ENCODE peak calls at places on chromosome 16, in seven cellular contexts. One of them, this sample, is unnamed.
A peak's percentile ranks its signal among the peaks of the same experiment; 100 is the strongest.

GRCh38 chr16:46961373-46962353 is 11.8 kb downstream of the DNAJA2 start:
- DNase-seq in PC-3: no peak
- DNase-seq in kidney: no peak
- DNase-seq in ascending aorta: no peak
- DNase-seq in Panc1: no peak
- DNase-seq in kidney epithelial cell: no peak
- DNase-seq in OCI-LY7: no peak
- DNase-seq in this sample: no peak

GRCh38 chr16:70254095-70254964 is 2.6 kb upstream of the EXOSC6 start:
- DNase-seq in PC-3: no peak
- DNase-seq in kidney: no peak
- DNase-seq in ascending aorta: no peak
- DNase-seq in Panc1: no peak
- DNase-seq in kidney epithelial cell: no peak
- DNase-seq in OCI-LY7: no peak
- DNase-seq in this sample: no peak

GRCh38 chr16:35798885-35799426 is 2339.5 kb downstream of the TP53TG3F start:
- DNase-seq in PC-3: no peak
- DNase-seq in kidney: peak; percentile 33
- DNase-seq in ascending aorta: no peak
- DNase-seq in Panc1: no peak
- DNase-seq in kidney epithelial cell: no peak
- DNase-seq in OCI-LY7: no peak
- DNase-seq in this sample: peak; percentile 75

GRCh38 chr16:86455116-86455515 is 55.2 kb upstream of the FOXF1 start:
- DNase-seq in PC-3: no peak
- DNase-seq in kidney: no peak
- DNase-seq in ascending aorta: no peak
- DNase-seq in Panc1: no peak
- DNase-seq in kidney epithelial cell: no peak
- DNase-seq in OCI-LY7: no peak
- DNase-seq in this sample: no peak

GRCh38 chr16:2708955-2709587 is 11.0 kb downstream of the PRSS27 start:
- DNase-seq in PC-3: no peak
- DNase-seq in kidney: no peak
- DNase-seq in ascending aorta: no peak
- DNase-seq in Panc1: no peak
- DNase-seq in kidney epithelial cell: no peak
- DNase-seq in OCI-LY7: no peak
- DNase-seq in this sample: no peak

GRCh38 chr16:6247150-6247549 is 1085.5 kb upstream of the RBFOX1 start:
- DNase-seq in PC-3: no peak
- DNase-seq in kidney: no peak
- DNase-seq in ascending aorta: no peak
- DNase-seq in Panc1: no peak
- DNase-seq in kidney epithelial cell: no peak
- DNase-seq in OCI-LY7: no peak
- DNase-seq in this sample: no peak

GRCh38 chr16:67441907-67442306 is 11.0 kb downstream of the HSD11B2 start:
- DNase-seq in PC-3: no peak
- DNase-seq in kidney: no peak
- DNase-seq in ascending aorta: no peak
- DNase-seq in Panc1: no peak
- DNase-seq in kidney epithelial cell: no peak
- DNase-seq in OCI-LY7: no peak
- DNase-seq in this sample: peak; percentile 77

GRCh38 chr16:87897563-87898505 is 28.5 kb upstream of the SLC7A5 start:
- DNase-seq in PC-3: no peak
- DNase-seq in kidney: no peak
- DNase-seq in ascending aorta: no peak
- DNase-seq in Panc1: no peak
- DNase-seq in kidney epithelial cell: no peak
- DNase-seq in OCI-LY7: peak; percentile 16
- DNase-seq in this sample: no peak

GRCh38 chr16:10828851-10829331 is 10.3 kb upstream of the TVP23A start:
- DNase-seq in PC-3: peak; percentile 62
- DNase-seq in kidney: peak; percentile 97
- DNase-seq in ascending aorta: peak; percentile 98
- DNase-seq in Panc1: no peak
- DNase-seq in kidney epithelial cell: peak; percentile 21
- DNase-seq in OCI-LY7: no peak
- DNase-seq in this sample: peak; percentile 98

GRCh38 chr16:54135361-54136275 is 151.0 kb downstream of the IRX3 start:
- DNase-seq in PC-3: peak; percentile 15
- DNase-seq in kidney: no peak
- DNase-seq in ascending aorta: no peak
- DNase-seq in Panc1: no peak
- DNase-seq in kidney epithelial cell: peak; percentile 14
- DNase-seq in OCI-LY7: no peak
- DNase-seq in this sample: no peak

GRCh38 chr16:86828202-86828601 is 249.9 kb downstream of the FOXL1 start:
- DNase-seq in PC-3: no peak
- DNase-seq in kidney: no peak
- DNase-seq in ascending aorta: no peak
- DNase-seq in Panc1: no peak
- DNase-seq in kidney epithelial cell: no peak
- DNase-seq in OCI-LY7: no peak
- DNase-seq in this sample: no peak

GRCh38 chr16:21167360-21167759 is 8.9 kb downstream of the LDAF1 start:
- DNase-seq in PC-3: peak; percentile 91
- DNase-seq in kidney: no peak
- DNase-seq in ascending aorta: no peak
- DNase-seq in Panc1: peak; percentile 83
- DNase-seq in kidney epithelial cell: peak; percentile 96
- DNase-seq in OCI-LY7: no peak
- DNase-seq in this sample: no peak

GRCh38 chr16:67277294-67277998 is 1.9 kb upstream of the PLEKHG4 start:
- DNase-seq in PC-3: peak; percentile 91
- DNase-seq in kidney: peak; percentile 79
- DNase-seq in ascending aorta: peak; percentile 91
- DNase-seq in Panc1: peak; percentile 81
- DNase-seq in kidney epithelial cell: peak; percentile 98
- DNase-seq in OCI-LY7: no peak
- DNase-seq in this sample: peak; percentile 11

GRCh38 chr16:67562526-67562917 is at the start of gene CTCF:
- DNase-seq in PC-3: peak; percentile 73
- DNase-seq in kidney: peak; percentile 97
- DNase-seq in ascending aorta: peak; percentile 88
- DNase-seq in Panc1: no peak
- DNase-seq in kidney epithelial cell: no peak
- DNase-seq in OCI-LY7: peak; percentile 91
- DNase-seq in this sample: peak; percentile 89

GRCh38 chr16:72256398-72257048 is 84.6 kb upstream of the PMFBP1 start:
- DNase-seq in PC-3: no peak
- DNase-seq in kidney: no peak
- DNase-seq in ascending aorta: no peak
- DNase-seq in Panc1: no peak
- DNase-seq in kidney epithelial cell: peak; percentile 21
- DNase-seq in OCI-LY7: no peak
- DNase-seq in this sample: no peak

GRCh38 chr16:11104168-11105037 is 151.6 kb downstream of the SOCS1 start:
- DNase-seq in PC-3: no peak
- DNase-seq in kidney: peak; percentile 70
- DNase-seq in ascending aorta: no peak
- DNase-seq in Panc1: no peak
- DNase-seq in kidney epithelial cell: no peak
- DNase-seq in OCI-LY7: no peak
- DNase-seq in this sample: no peak

GRCh38 chr16:47392114-47392513 is 68.7 kb downstream of the ITFG1 start:
- DNase-seq in PC-3: peak; percentile 71
- DNase-seq in kidney: no peak
- DNase-seq in ascending aorta: no peak
- DNase-seq in Panc1: no peak
- DNase-seq in kidney epithelial cell: no peak
- DNase-seq in OCI-LY7: peak; percentile 8
- DNase-seq in this sample: no peak

GRCh38 chr16:15460601-15461000 is 26.2 kb downstream of the BMERB1 start:
- DNase-seq in PC-3: no peak
- DNase-seq in kidney: no peak
- DNase-seq in ascending aorta: no peak
- DNase-seq in Panc1: no peak
- DNase-seq in kidney epithelial cell: no peak
- DNase-seq in OCI-LY7: no peak
- DNase-seq in this sample: no peak

GRCh38 chr16:83887088-83887487 is 11.8 kb upstream of the MLYCD start:
- DNase-seq in PC-3: peak; percentile 49
- DNase-seq in kidney: no peak
- DNase-seq in ascending aorta: no peak
- DNase-seq in Panc1: no peak
- DNase-seq in kidney epithelial cell: no peak
- DNase-seq in OCI-LY7: peak; percentile 20
- DNase-seq in this sample: no peak
- TF ChIP-seq CTCF in PC-3: peak; percentile 68
- TF ChIP-seq CTCF in kidney: no peak
- TF ChIP-seq CTCF in ascending aorta: no peak
- TF ChIP-seq CTCF in Panc1: peak; percentile 66
- TF ChIP-seq CTCF in kidney epithelial cell: peak; percentile 13
- TF ChIP-seq CTCF in OCI-LY7: peak; percentile 73
- TF ChIP-seq CTCF in this sample: no peak

GRCh38 chr16:647173-647902 is 1.8 kb upstream of the WDR90 start:
- DNase-seq in PC-3: no peak
- DNase-seq in kidney: no peak
- DNase-seq in ascending aorta: no peak
- DNase-seq in Panc1: no peak
- DNase-seq in kidney epithelial cell: no peak
- DNase-seq in OCI-LY7: no peak
- DNase-seq in this sample: no peak
- H3K4me3 ChIP-seq in PC-3: no peak overlapping the region
- H3K4me3 ChIP-seq in kidney: peak overlapping the region; percentile 35
- H3K4me3 ChIP-seq in ascending aorta: no peak overlapping the region
- H3K4me3 ChIP-seq in Panc1: no peak overlapping the region
- H3K4me3 ChIP-seq in kidney epithelial cell: no peak overlapping the region
- H3K4me3 ChIP-seq in OCI-LY7: peak overlapping the region; percentile 70
- H3K4me3 ChIP-seq in this sample: no peak overlapping the region

GRCh38 chr16:23679986-23680336 is 1.3 kb downstream of the PLK1 start:
- DNase-seq in PC-3: no peak
- DNase-seq in kidney: no peak
- DNase-seq in ascending aorta: no peak
- DNase-seq in Panc1: no peak
- DNase-seq in kidney epithelial cell: no peak
- DNase-seq in OCI-LY7: no peak
- DNase-seq in this sample: no peak

GRCh38 chr16:23682181-23682580 is 3.5 kb downstream of the PLK1 start:
- DNase-seq in PC-3: no peak
- DNase-seq in kidney: no peak
- DNase-seq in ascending aorta: no peak
- DNase-seq in Panc1: no peak
- DNase-seq in kidney epithelial cell: no peak
- DNase-seq in OCI-LY7: no peak
- DNase-seq in this sample: no peak

GRCh38 chr16:23679274-23679985 is 741 bp downstream of the PLK1 start:
- DNase-seq in PC-3: peak; percentile 37
- DNase-seq in kidney: no peak
- DNase-seq in ascending aorta: no peak
- DNase-seq in Panc1: no peak
- DNase-seq in kidney epithelial cell: no peak
- DNase-seq in OCI-LY7: peak; percentile 49
- DNase-seq in this sample: no peak

GRCh38 chr16:23676924-23677480 is 1.7 kb upstream of the PLK1 start:
- DNase-seq in PC-3: peak; percentile 33
- DNase-seq in kidney: no peak
- DNase-seq in ascending aorta: no peak
- DNase-seq in Panc1: no peak
- DNase-seq in kidney epithelial cell: no peak
- DNase-seq in OCI-LY7: no peak
- DNase-seq in this sample: no peak

DNA sequence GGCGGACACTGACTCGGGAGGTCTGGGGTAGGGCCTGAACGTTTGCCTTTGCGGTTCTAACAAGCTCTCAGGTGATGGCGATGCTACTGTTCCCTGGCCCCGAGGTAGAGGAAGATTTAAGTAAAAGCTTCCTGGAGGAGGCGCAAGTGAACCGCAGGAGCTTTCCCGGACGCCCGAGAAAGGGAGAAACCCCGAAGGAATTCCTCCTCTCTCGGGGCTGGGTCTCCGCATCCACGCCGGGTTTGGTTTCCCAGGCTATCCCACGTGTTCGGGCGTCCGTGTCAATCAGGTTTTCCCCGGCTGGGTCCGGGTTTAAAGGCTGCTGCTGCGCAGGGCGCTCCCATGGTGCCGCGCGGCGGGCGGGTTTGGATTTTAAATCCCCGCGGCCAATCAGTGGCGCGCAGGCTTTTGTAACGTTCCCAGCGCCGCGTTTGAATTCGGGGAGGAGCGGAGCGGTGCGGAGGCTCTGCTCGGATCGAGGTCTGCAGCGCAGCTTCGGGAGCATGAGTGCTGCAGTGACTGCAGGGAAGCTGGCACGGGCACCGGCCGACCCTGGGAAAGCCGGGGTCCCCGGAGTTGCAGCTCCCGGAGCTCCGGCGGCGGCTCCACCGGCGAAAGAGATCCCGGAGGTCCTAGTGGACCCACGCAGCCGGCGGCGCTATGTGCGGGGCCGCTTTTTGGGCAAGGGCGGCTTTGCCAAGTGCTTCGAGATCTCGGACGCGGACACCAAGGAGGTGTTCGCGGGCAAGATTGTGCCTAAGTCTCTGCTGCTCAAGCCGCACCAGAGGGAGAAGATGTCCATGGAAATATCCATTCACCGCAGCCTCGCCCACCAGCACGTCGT is at the start of gene PLK1:
- DNase-seq in PC-3: peak; percentile 89
- DNase-seq in kidney: peak; percentile 90
- DNase-seq in ascending aorta: peak; percentile 79
- DNase-seq in Panc1: peak; percentile 71
- DNase-seq in kidney epithelial cell: peak; percentile 44
- DNase-seq in OCI-LY7: peak; percentile 88
- DNase-seq in this sample: peak; percentile 70
- TF ChIP-seq CTCF in PC-3: peak; percentile 42
- TF ChIP-seq CTCF in kidney: no peak
- TF ChIP-seq CTCF in ascending aorta: peak; percentile 50
- TF ChIP-seq CTCF in Panc1: no peak
- TF ChIP-seq CTCF in kidney epithelial cell: peak; percentile 58
- TF ChIP-seq CTCF in OCI-LY7: peak; percentile 62
- TF ChIP-seq CTCF in this sample: peak; percentile 11

DNA sequence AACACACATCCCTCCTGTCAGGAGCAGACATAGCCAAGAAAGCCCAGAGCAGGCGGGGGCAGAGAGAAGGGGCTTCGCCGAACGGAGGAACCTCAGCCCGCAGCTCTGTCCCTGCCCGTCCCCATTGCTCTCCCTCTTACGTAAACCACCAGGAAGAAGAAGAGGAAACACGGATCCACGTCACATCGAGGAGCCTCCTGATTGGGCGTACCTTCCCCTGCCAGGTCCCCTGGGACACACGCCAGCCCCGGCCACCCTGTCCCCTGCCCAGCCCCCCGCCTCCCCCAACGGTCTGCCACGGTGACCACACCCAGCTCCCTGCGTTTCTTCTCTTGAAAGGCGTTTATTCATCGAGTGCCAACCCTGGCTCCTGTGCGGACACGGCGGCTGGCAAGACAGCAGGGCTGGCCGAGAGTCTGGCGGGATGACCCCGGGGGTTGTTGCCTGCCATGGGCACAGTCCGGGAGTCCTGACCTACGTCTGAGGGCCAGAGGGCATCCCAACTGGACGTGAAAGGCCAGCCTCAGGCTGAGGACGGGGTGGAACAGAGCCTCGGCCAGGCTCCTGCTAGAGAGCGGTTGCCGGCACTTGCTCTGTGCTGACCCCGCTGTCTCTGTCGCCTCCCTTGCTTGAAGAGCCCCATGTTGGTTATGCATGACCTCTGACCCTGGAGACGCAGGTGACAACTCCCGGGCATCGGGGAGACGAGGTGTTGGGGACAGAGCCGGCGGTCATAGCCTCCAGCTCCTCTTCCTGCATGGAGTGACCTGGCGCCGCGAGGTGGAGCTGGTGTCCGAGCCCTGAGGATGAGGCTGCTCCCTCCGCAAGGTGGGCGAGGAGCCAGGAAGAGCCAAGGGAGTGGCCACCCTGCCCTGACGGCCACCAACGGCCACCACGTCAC is 40.6 kb upstream of the ACSF3 start:
- DNase-seq in PC-3: peak; percentile 82
- DNase-seq in kidney: peak; percentile 81
- DNase-seq in ascending aorta: no peak
- DNase-seq in Panc1: no peak
- DNase-seq in kidney epithelial cell: no peak
- DNase-seq in OCI-LY7: no peak
- DNase-seq in this sample: no peak
- H3K4me3 ChIP-seq in PC-3: peak overlapping the region; percentile 84
- H3K4me3 ChIP-seq in kidney: no peak overlapping the region
- H3K4me3 ChIP-seq in ascending aorta: no peak overlapping the region
- H3K4me3 ChIP-seq in Panc1: peak overlapping the region; percentile 43
- H3K4me3 ChIP-seq in kidney epithelial cell: no peak overlapping the region
- H3K4me3 ChIP-seq in OCI-LY7: no peak overlapping the region
- H3K4me3 ChIP-seq in this sample: no peak overlapping the region

This sample was measured in heart left ventricle.